ENCODE peak calls at places on chromosomes 1 and 21, in ten cellular contexts. V is transverse colon, C is GM23248, X is fibroblast of mammary gland, W is neuronal stem cell, Z is heart left ventricle, L is foreskin fibroblast, S is AG09309, Y is right lobe of liver, O is PC-9. R is an unnamed sample.

GRCh38 chr1:186985889-186986491 is 157.2 kb downstream of the PLA2G4A start:
- DNase-seq in V (no peak), C (peak; percentile 77), X (peak; percentile 74), W (peak; percentile 45), Z (no peak), L (peak; percentile 77), S (peak; percentile 32), Y (no peak), O (peak; percentile 9), R (peak; percentile 28)

GRCh38 chr1:77288275-77288674 is 6.5 kb downstream of the AK5 start:
- DNase-seq in V (no peak), C (peak; percentile 70), X (peak; percentile 45), W (no peak), Z (no peak), L (peak; percentile 61), S (peak; percentile 34), Y (no peak), O (no peak), R (no peak)

GRCh38 chr21:38506606-38507331 is 8.5 kb upstream of the ERG start:
- DNase-seq in V (peak; percentile 61), C (no peak), X (no peak), W (no peak), Z (no peak), L (no peak), S (no peak), Y (no peak), O (no peak), R (no peak)

GRCh38 chr1:91924146-91924545 is 25.1 kb upstream of the BRDT start:
- DNase-seq in V (no peak), C (peak; percentile 82), X (peak; percentile 93), W (no peak), Z (no peak), L (peak; percentile 90), S (peak; percentile 57), Y (no peak), O (no peak), R (no peak)

GRCh38 chr1:8712413-8713229 is 104.8 kb downstream of the RERE start:
- DNase-seq in V (no peak), C (peak; percentile 91), X (peak; percentile 94), W (no peak), Z (no peak), L (peak; percentile 84), S (peak; percentile 86), Y (no peak), O (peak; percentile 5), R (no peak)

GRCh38 chr1:99843760-99844159 is 6.4 kb upstream of the AGL start:
- DNase-seq in V (no peak), C (no peak), X (no peak), W (no peak), Z (no peak), L (no peak), S (no peak), Y (no peak), O (no peak), R (no peak)

GRCh38 chr1:180262628-180263488 is 32.8 kb downstream of the LHX4 start:
- DNase-seq in V (no peak), C (no peak), X (peak; percentile 43), W (no peak), Z (no peak), L (no peak), S (no peak), Y (no peak), O (no peak), R (peak; percentile 33)

GRCh38 chr21:14533555-14534400 is 12.3 kb downstream of the SAMSN1 start:
- DNase-seq in V (no peak), C (peak; percentile 76), X (peak; percentile 79), W (no peak), Z (no peak), L (no peak), S (no peak), Y (no peak), O (peak; percentile 39), R (no peak)

GRCh38 chr1:72357411-72357810 is 75.1 kb upstream of the NEGR1 start:
- DNase-seq in V (no peak), C (peak; percentile 77), X (peak; percentile 76), W (no peak), Z (no peak), L (peak; percentile 80), S (peak; percentile 25), Y (no peak), O (no peak), R (no peak)

GRCh38 chr1:22376976-22377375 is 74.7 kb upstream of the ZBTB40 start:
- DNase-seq in V (no peak), C (peak; percentile 19), X (peak; percentile 26), W (no peak), Z (no peak), L (peak; percentile 8), S (no peak), Y (no peak), O (no peak), R (no peak)

GRCh38 chr1:248045209-248045608 is 1.4 kb upstream of the OR2L3 start:
- DNase-seq in V (no peak), C (no peak), X (no peak), W (no peak), Z (no peak), L (no peak), S (no peak), Y (no peak), O (no peak), R (no peak)

GRCh38 chr1:11528636-11529121 is 49.7 kb downstream of the DISP3 start:
- DNase-seq in V (no peak), C (no peak), X (no peak), W (no peak), Z (no peak), L (no peak), S (no peak), Y (no peak), O (no peak), R (peak; percentile 24)

GRCh38 chr1:160607051-160608032 is 28.0 kb upstream of the CD84 start:
- DNase-seq in V (peak; percentile 55), C (peak; percentile 85), X (peak; percentile 75), W (peak; percentile 54), Z (no peak), L (peak; percentile 51), S (peak; percentile 55), Y (peak; percentile 31), O (peak; percentile 31), R (peak; percentile 25)

GRCh38 chr21:14121719-14122118 is 89.0 kb downstream of the LIPI start:
- DNase-seq in V (no peak), C (no peak), X (no peak), W (no peak), Z (no peak), L (no peak), S (no peak), Y (no peak), O (no peak), R (no peak)

GRCh38 chr1:208083715-208084085 is 160.5 kb downstream of the PLXNA2 start:
- DNase-seq in V (no peak), C (no peak), X (no peak), W (no peak), Z (no peak), L (no peak), S (no peak), Y (no peak), O (no peak), R (peak; percentile 42)

GRCh38 chr1:162230096-162230495 is 146.6 kb downstream of the SPATA46 start:
- DNase-seq in V (peak; percentile 22), C (peak; percentile 23), X (peak; percentile 14), W (no peak), Z (no peak), L (peak; percentile 30), S (no peak), Y (peak; percentile 29), O (no peak), R (peak; percentile 29)
- H3K4me3 ChIP-seq in V (no peak overlapping the region), C (no peak overlapping the region), X (no peak overlapping the region), W (no peak overlapping the region), Z (no peak overlapping the region), L (no peak overlapping the region), S (no peak overlapping the region), Y (no peak overlapping the region), O (no peak overlapping the region), R (no peak overlapping the region)

GRCh38 chr1:201144701-201145100 is 9.6 kb downstream of the TMEM9 start:
- DNase-seq in V (no peak), C (no peak), X (no peak), W (no peak), Z (no peak), L (no peak), S (no peak), Y (no peak), O (no peak), R (no peak)
- H3K4me3 ChIP-seq in V (no peak overlapping the region), C (no peak overlapping the region), X (no peak overlapping the region), W (no peak overlapping the region), Z (no peak overlapping the region), L (no peak overlapping the region), S (no peak overlapping the region), Y (no peak overlapping the region), O (no peak overlapping the region), R (no peak overlapping the region)

GRCh38 chr1:156077430-156077760 is 4.9 kb downstream of the MEX3A start:
- DNase-seq in V (no peak), C (no peak), X (no peak), W (no peak), Z (no peak), L (no peak), S (no peak), Y (no peak), O (no peak), R (no peak)

GRCh38 chr1:156080598-156081173 is 1.6 kb downstream of the MEX3A start:
- DNase-seq in V (no peak), C (no peak), X (no peak), W (no peak), Z (no peak), L (no peak), S (no peak), Y (no peak), O (no peak), R (peak; percentile 69)

GRCh38 chr1:156076609-156077429 is 5.4 kb downstream of the MEX3A start:
- DNase-seq in V (peak; percentile 49), C (no peak), X (peak; percentile 22), W (no peak), Z (peak; percentile 79), L (peak; percentile 68), S (no peak), Y (peak; percentile 86), O (no peak), R (peak; percentile 88)

GRCh38 chr1:156079762-156080597 is 2.3 kb downstream of the MEX3A start:
- DNase-seq in V (no peak), C (no peak), X (no peak), W (no peak), Z (peak; percentile 29), L (no peak), S (no peak), Y (no peak), O (no peak), R (peak; percentile 79)

DNA sequence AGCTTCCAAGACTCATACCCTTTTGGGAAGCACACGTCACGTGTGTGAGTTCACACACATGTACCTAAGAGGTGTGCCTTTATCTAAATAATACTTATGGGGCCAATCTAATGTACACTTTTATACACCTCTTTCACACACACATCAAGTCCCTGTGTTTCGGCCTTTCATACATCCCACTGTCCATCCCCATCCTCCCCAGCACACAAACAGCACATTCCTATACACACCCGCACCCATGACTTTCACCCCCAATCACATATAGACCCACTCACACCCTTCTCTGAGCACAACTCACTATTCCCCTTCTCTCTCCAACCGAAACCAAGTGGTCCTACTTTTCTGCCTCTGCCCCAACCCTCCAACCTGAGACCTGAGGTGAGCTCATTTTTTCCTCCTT is 3.5 kb downstream of the MEX3A start:
- DNase-seq in V (no peak), C (no peak), X (no peak), W (no peak), Z (no peak), L (no peak), S (no peak), Y (no peak), O (no peak), R (no peak)
- H3K4me3 ChIP-seq in V (no peak overlapping the region), C (no peak overlapping the region), X (no peak overlapping the region), W (peak overlapping the region; percentile 46), Z (no peak overlapping the region), L (no peak overlapping the region), S (no peak overlapping the region), Y (no peak overlapping the region), O (no peak overlapping the region), R (no peak overlapping the region)

GRCh38 chr1:199909137-199909536 is 118.4 kb upstream of the NR5A2 start:
- DNase-seq in V (no peak), C (peak; percentile 9), X (no peak), W (no peak), Z (no peak), L (no peak), S (no peak), Y (no peak), O (peak; percentile 38), R (no peak)
- H3K4me3 ChIP-seq in V (no peak overlapping the region), C (no peak overlapping the region), X (no peak overlapping the region), W (no peak overlapping the region), Z (no peak overlapping the region), L (no peak overlapping the region), S (no peak overlapping the region), Y (no peak overlapping the region), O (no peak overlapping the region), R (no peak overlapping the region)